ENCODE peak calls at places on chromosomes 1 and 21, in five cellular contexts. One of them, this sample, is unnamed.

GRCh38 chr1:231626951-231627614 is 493 bp downstream of the DISC1 start:
- DNase-seq in tibial nerve: peak; percentile 65
- DNase-seq in prostate gland: peak; percentile 31
- DNase-seq in endodermal cell: peak; percentile 91
- DNase-seq in psoas muscle: peak; percentile 86
- DNase-seq in this sample: peak; percentile 63

GRCh38 chr1:179025975-179026812 is 500 bp downstream of the FAM20B start:
- DNase-seq in psoas muscle: peak; percentile 86
- DNase-seq in prostate gland: peak; percentile 63
- DNase-seq in tibial nerve: peak; percentile 42
- DNase-seq in endodermal cell: peak; percentile 86
- DNase-seq in this sample: peak; percentile 81

GRCh38 chr21:16773206-16773605 is 739.6 kb upstream of the CXADR start:
- DNase-seq in psoas muscle: no peak
- DNase-seq in tibial nerve: no peak
- DNase-seq in endodermal cell: no peak
- DNase-seq in prostate gland: no peak
- DNase-seq in this sample: no peak

GRCh38 chr21:10627316-10627863 is 106.0 kb downstream of the TPTE start:
- DNase-seq in psoas muscle: no peak
- DNase-seq in endodermal cell: no peak
- DNase-seq in tibial nerve: no peak
- DNase-seq in prostate gland: no peak
- DNase-seq in this sample: no peak

GRCh38 chr1:232123775-232124659 is 497.4 kb downstream of the DISC1 start:
- DNase-seq in tibial nerve: no peak
- DNase-seq in psoas muscle: no peak
- DNase-seq in prostate gland: no peak
- DNase-seq in endodermal cell: peak; percentile 66
- DNase-seq in this sample: no peak

GRCh38 chr1:153880962-153881361 is 41.8 kb downstream of the GATAD2B start:
- DNase-seq in endodermal cell: no peak
- DNase-seq in prostate gland: peak; percentile 78
- DNase-seq in psoas muscle: peak; percentile 89
- DNase-seq in tibial nerve: peak; percentile 82
- DNase-seq in this sample: peak; percentile 84

GRCh38 chr1:21255284-21255942 is 34.9 kb downstream of the ECE1 start:
- DNase-seq in psoas muscle: peak; percentile 91
- DNase-seq in tibial nerve: peak; percentile 96
- DNase-seq in prostate gland: peak; percentile 90
- DNase-seq in endodermal cell: peak; percentile 98
- DNase-seq in this sample: peak; percentile 88

GRCh38 chr1:32828341-32828740 is 10.9 kb downstream of the S100PBP start:
- DNase-seq in endodermal cell: no peak
- DNase-seq in tibial nerve: no peak
- DNase-seq in psoas muscle: no peak
- DNase-seq in prostate gland: no peak
- DNase-seq in this sample: no peak

GRCh38 chr21:24594082-24594481 is 1013.2 kb downstream of the MRPL39 start:
- DNase-seq in tibial nerve: no peak
- DNase-seq in endodermal cell: peak; percentile 54
- DNase-seq in psoas muscle: no peak
- DNase-seq in prostate gland: no peak
- DNase-seq in this sample: no peak

GRCh38 chr1:227922501-227923352 is 25.0 kb downstream of the WNT9A start:
- DNase-seq in endodermal cell: no peak
- DNase-seq in psoas muscle: no peak
- DNase-seq in tibial nerve: no peak
- DNase-seq in prostate gland: no peak
- DNase-seq in this sample: no peak

GRCh38 chr1:247849616-247850015 is 7.4 kb upstream of the TRIM58 start:
- DNase-seq in prostate gland: no peak
- DNase-seq in psoas muscle: no peak
- DNase-seq in tibial nerve: no peak
- DNase-seq in endodermal cell: no peak
- DNase-seq in this sample: no peak

GRCh38 chr1:10788592-10789006 is 7.8 kb downstream of the CASZ1 start:
- DNase-seq in tibial nerve: no peak
- DNase-seq in prostate gland: peak; percentile 36
- DNase-seq in psoas muscle: peak; percentile 94
- DNase-seq in endodermal cell: peak; percentile 81
- DNase-seq in this sample: no peak

GRCh38 chr1:116671835-116672234 is 4.3 kb upstream of the IGSF3 start:
- DNase-seq in prostate gland: no peak
- DNase-seq in endodermal cell: no peak
- DNase-seq in tibial nerve: no peak
- DNase-seq in psoas muscle: no peak
- DNase-seq in this sample: no peak

GRCh38 chr1:27626031-27626935 is 8.7 kb downstream of the FGR start:
- DNase-seq in tibial nerve: no peak
- DNase-seq in prostate gland: no peak
- DNase-seq in psoas muscle: no peak
- DNase-seq in endodermal cell: no peak
- DNase-seq in this sample: peak; percentile 54

GRCh38 chr1:115828101-115829022 is 12.6 kb downstream of the NHLH2 start:
- DNase-seq in prostate gland: no peak
- DNase-seq in endodermal cell: peak; percentile 87
- DNase-seq in psoas muscle: no peak
- DNase-seq in tibial nerve: no peak
- DNase-seq in this sample: no peak

GRCh38 chr1:202143011-202143767 is 1.3 kb downstream of the ARL8A start:
- DNase-seq in tibial nerve: peak; percentile 43
- DNase-seq in psoas muscle: no peak
- DNase-seq in endodermal cell: peak; percentile 50
- DNase-seq in prostate gland: no peak
- DNase-seq in this sample: peak; percentile 47

GRCh38 chr1:89060091-89060490 is 4.9 kb downstream of the GBP1 start:
- DNase-seq in psoas muscle: no peak
- DNase-seq in prostate gland: no peak
- DNase-seq in tibial nerve: no peak
- DNase-seq in endodermal cell: no peak
- DNase-seq in this sample: no peak

GRCh38 chr21:44261675-44262295 is at the start of gene DNMT3L:
- DNase-seq in endodermal cell: peak; percentile 47
- DNase-seq in psoas muscle: peak; percentile 34
- DNase-seq in tibial nerve: no peak
- DNase-seq in prostate gland: no peak
- DNase-seq in this sample: no peak

GRCh38 chr1:233224291-233224690 is 71.2 kb downstream of the PCNX2 start:
- DNase-seq in tibial nerve: no peak
- DNase-seq in endodermal cell: no peak
- DNase-seq in prostate gland: no peak
- DNase-seq in psoas muscle: no peak
- DNase-seq in this sample: no peak

GRCh38 chr1:48898894-48899293 is 122.2 kb upstream of the BEND5 start:
- DNase-seq in psoas muscle: no peak
- DNase-seq in prostate gland: no peak
- DNase-seq in tibial nerve: no peak
- DNase-seq in endodermal cell: no peak
- DNase-seq in this sample: no peak

GRCh38 chr1:64539808-64540207 is 69.9 kb downstream of the CACHD1 start:
- DNase-seq in endodermal cell: no peak
- DNase-seq in prostate gland: peak; percentile 26
- DNase-seq in psoas muscle: peak; percentile 78
- DNase-seq in tibial nerve: peak; percentile 75
- DNase-seq in this sample: peak; percentile 52

GRCh38 chr1:3543076-3544049 is 67.9 kb downstream of the MEGF6 start:
- DNase-seq in psoas muscle: no peak
- DNase-seq in prostate gland: peak; percentile 39
- DNase-seq in tibial nerve: peak; percentile 21
- DNase-seq in endodermal cell: peak; percentile 81
- DNase-seq in this sample: peak; percentile 34

GRCh38 chr1:164310166-164310565 is 248.8 kb upstream of the PBX1 start:
- DNase-seq in tibial nerve: no peak
- DNase-seq in prostate gland: no peak
- DNase-seq in psoas muscle: no peak
- DNase-seq in endodermal cell: no peak
- DNase-seq in this sample: no peak

GRCh38 chr1:198259336-198260109 is 102.7 kb downstream of the NEK7 start:
- DNase-seq in endodermal cell: no peak
- DNase-seq in tibial nerve: no peak
- DNase-seq in psoas muscle: no peak
- DNase-seq in prostate gland: no peak
- DNase-seq in this sample: no peak

GRCh38 chr1:83978056-83978455 is 20.9 kb downstream of the TTLL7 start:
- DNase-seq in tibial nerve: no peak
- DNase-seq in prostate gland: no peak
- DNase-seq in psoas muscle: no peak
- DNase-seq in endodermal cell: no peak
- DNase-seq in this sample: no peak

GRCh38 chr1:89552481-89553194 is 28.0 kb downstream of the LRRC8B start:
- DNase-seq in tibial nerve: no peak
- DNase-seq in psoas muscle: no peak
- DNase-seq in endodermal cell: no peak
- DNase-seq in prostate gland: peak; percentile 36
- DNase-seq in this sample: no peak

GRCh38 chr1:157994704-157995540 is 1.5 kb downstream of the KIRREL1 start:
- DNase-seq in tibial nerve: no peak
- DNase-seq in prostate gland: no peak
- DNase-seq in psoas muscle: peak; percentile 64
- DNase-seq in endodermal cell: peak; percentile 57
- DNase-seq in this sample: no peak

GRCh38 chr1:109466440-109467300 is at the start of gene SYPL2:
- DNase-seq in prostate gland: no peak
- DNase-seq in psoas muscle: peak; percentile 95
- DNase-seq in tibial nerve: peak; percentile 14
- DNase-seq in endodermal cell: peak; percentile 85
- DNase-seq in this sample: no peak
- TF ChIP-seq CTCF in prostate gland: no peak
- TF ChIP-seq CTCF in psoas muscle: no peak
- TF ChIP-seq CTCF in tibial nerve: no peak
- TF ChIP-seq CTCF in endodermal cell: peak; percentile 22
- TF ChIP-seq CTCF in this sample: no peak

GRCh38 chr21:42317826-42318746 is 2.9 kb upstream of the TFF3 start:
- DNase-seq in psoas muscle: no peak
- DNase-seq in endodermal cell: peak; percentile 49
- DNase-seq in prostate gland: no peak
- DNase-seq in tibial nerve: no peak
- DNase-seq in this sample: no peak
- H3K27ac ChIP-seq in psoas muscle: no peak overlapping the region
- H3K27ac ChIP-seq in endodermal cell: no peak overlapping the region
- H3K27ac ChIP-seq in prostate gland: no peak overlapping the region
- H3K27ac ChIP-seq in tibial nerve: no peak overlapping the region
- H3K27ac ChIP-seq in this sample: no peak overlapping the region

GRCh38 chr1:7135463-7135862 is 350.2 kb downstream of the CAMTA1 start:
- DNase-seq in tibial nerve: no peak
- DNase-seq in prostate gland: no peak
- DNase-seq in endodermal cell: no peak
- DNase-seq in psoas muscle: no peak
- DNase-seq in this sample: no peak

GRCh38 chr1:7128293-7128692 is 343.0 kb downstream of the CAMTA1 start:
- DNase-seq in psoas muscle: no peak
- DNase-seq in endodermal cell: no peak
- DNase-seq in tibial nerve: no peak
- DNase-seq in prostate gland: no peak
- DNase-seq in this sample: no peak

GRCh38 chr1:7127322-7128050 is 342.2 kb downstream of the CAMTA1 start:
- DNase-seq in psoas muscle: no peak
- DNase-seq in endodermal cell: no peak
- DNase-seq in tibial nerve: no peak
- DNase-seq in prostate gland: no peak
- DNase-seq in this sample: no peak

DNA sequence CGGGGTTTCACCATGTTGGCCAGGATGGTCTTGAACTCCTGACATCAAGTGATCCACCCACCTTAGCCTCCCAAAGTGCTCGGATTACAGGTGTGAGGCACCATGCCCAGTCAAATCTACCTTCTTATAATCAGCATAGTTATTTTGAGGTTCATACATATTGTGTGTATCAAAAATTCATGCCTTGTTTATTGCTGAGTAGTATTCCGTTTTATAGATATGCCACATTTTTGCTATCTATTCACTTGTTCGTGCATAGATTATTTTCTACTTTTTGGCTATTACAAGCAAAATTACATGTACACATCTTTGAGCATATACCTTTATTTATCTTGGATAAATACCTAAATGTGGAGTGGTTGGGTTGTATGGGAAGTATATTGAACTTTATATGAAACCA is 344.9 kb downstream of the CAMTA1 start:
- DNase-seq in endodermal cell: no peak
- DNase-seq in prostate gland: no peak
- DNase-seq in psoas muscle: no peak
- DNase-seq in tibial nerve: no peak
- DNase-seq in this sample: no peak
- H3K4me3 ChIP-seq in endodermal cell: no peak overlapping the region
- H3K4me3 ChIP-seq in prostate gland: no peak overlapping the region
- H3K4me3 ChIP-seq in psoas muscle: no peak overlapping the region
- H3K4me3 ChIP-seq in tibial nerve: no peak overlapping the region
- H3K4me3 ChIP-seq in this sample: no peak overlapping the region

DNA sequence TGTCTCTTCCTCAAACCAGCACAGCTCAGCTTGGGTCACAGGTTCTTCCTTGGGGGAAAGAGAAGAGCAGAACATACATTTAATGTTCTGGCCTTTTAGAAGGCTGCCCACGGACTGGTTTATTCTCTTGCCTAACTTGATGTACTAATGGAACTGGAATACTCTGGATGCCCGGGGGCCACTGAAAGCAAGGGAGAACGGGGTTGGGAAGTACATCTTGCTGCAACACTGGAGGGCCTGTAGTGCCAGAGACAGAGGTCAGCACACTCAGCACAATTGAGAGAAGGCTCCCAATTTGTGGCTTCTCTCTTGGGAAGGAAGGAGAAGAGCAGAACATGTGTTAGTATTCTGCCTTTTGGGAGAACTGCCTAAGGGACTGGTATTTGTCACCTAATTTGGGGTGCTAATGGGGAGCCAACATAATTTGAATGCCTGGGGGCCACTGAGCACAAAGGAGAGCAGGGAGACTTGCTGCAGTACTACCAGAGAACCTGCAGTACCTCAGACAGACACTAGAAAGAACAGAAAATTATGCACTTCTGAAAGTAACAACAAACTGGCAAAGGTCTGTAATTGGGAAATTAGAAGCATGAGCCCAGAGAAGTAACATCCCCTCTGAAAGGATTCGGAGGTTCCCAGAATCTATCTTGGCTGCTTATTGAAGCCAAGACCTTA is 14.1 kb downstream of the ZNF691 start:
- DNase-seq in prostate gland: no peak
- DNase-seq in tibial nerve: no peak
- DNase-seq in endodermal cell: peak; percentile 82
- DNase-seq in psoas muscle: no peak
- DNase-seq in this sample: no peak
- TF ChIP-seq CTCF in prostate gland: no peak
- TF ChIP-seq CTCF in tibial nerve: no peak
- TF ChIP-seq CTCF in endodermal cell: peak; percentile 63
- TF ChIP-seq CTCF in psoas muscle: no peak
- TF ChIP-seq CTCF in this sample: no peak